ENCODE peak calls at places on chromosome 19, in seven cellular contexts. K, C, L, F, S, N and D are unnamed samples.

GRCh38 chr19:58277197-58277596 is 1.6 kb upstream of the ZNF8 start:
- DNase-seq in L (no peak), F (no peak), K (no peak), S (no peak), N (no peak), C (no peak), D (no peak)

GRCh38 chr19:46603195-46603637 is 2.1 kb downstream of the CALM3 start:
- DNase-seq in F (no peak), N (no peak), K (no peak), L (no peak), S (no peak), C (no peak), D (peak; percentile 49)

GRCh38 chr19:47035127-47035494 is 13.3 kb downstream of the TMEM160 start:
- DNase-seq in K (no peak), L (no peak), F (no peak), C (no peak), S (peak; percentile 22), N (no peak), D (peak; percentile 86)

GRCh38 chr19:53196777-53197396 is 3.7 kb upstream of the ZNF665 start:
- DNase-seq in C (no peak), F (peak; percentile 100), L (peak; percentile 99), S (peak; percentile 7), K (peak; percentile 90), N (peak; percentile 91), D (peak; percentile 98)

GRCh38 chr19:29495971-29496441 is 29.8 kb upstream of the VSTM2B start:
- DNase-seq in K (no peak), L (no peak), F (no peak), N (no peak), S (no peak), C (no peak), D (no peak)

GRCh38 chr19:1213391-1214286 is 8.1 kb downstream of the STK11 start:
- DNase-seq in L (no peak), N (peak; percentile 33), C (no peak), K (peak; percentile 73), F (peak; percentile 18), S (no peak), D (peak; percentile 70)

GRCh38 chr19:30327331-30327730 is 44.9 kb upstream of the ZNF536 start:
- DNase-seq in K (no peak), F (no peak), N (no peak), C (no peak), S (no peak), L (no peak), D (no peak)

GRCh38 chr19:11180346-11180745 is 17.0 kb downstream of the KANK2 start:
- DNase-seq in N (no peak), S (no peak), F (no peak), L (no peak), K (no peak), C (no peak), D (no peak)

GRCh38 chr19:48746738-48747575 is at the start of gene IZUMO1:
- DNase-seq in N (peak; percentile 80), F (no peak), S (no peak), K (peak; percentile 94), L (no peak), C (no peak), D (peak; percentile 95)

GRCh38 chr19:1650627-1651009 is 1.8 kb downstream of the TCF3 start:
- DNase-seq in C (no peak), S (no peak), N (no peak), F (no peak), K (no peak), L (no peak), D (peak; percentile 59)

GRCh38 chr19:34430738-34431625 is 2.8 kb downstream of the UBA2 start:
- DNase-seq in L (no peak), N (peak; percentile 26), C (no peak), F (no peak), K (peak; percentile 41), S (no peak), D (peak; percentile 69)

GRCh38 chr19:17243854-17244617 is 1.7 kb downstream of the NR2F6 start:
- DNase-seq in N (peak; percentile 42), K (no peak), L (no peak), F (no peak), S (no peak), C (peak; percentile 35), D (peak; percentile 65)

GRCh38 chr19:10553943-10554381 is 10.3 kb downstream of the ATG4D start:
- DNase-seq in F (no peak), N (no peak), C (no peak), L (peak; percentile 35), S (no peak), K (no peak), D (no peak)

GRCh38 chr19:3983936-3984583 is 1.2 kb downstream of the EEF2 start:
- DNase-seq in K (no peak), L (no peak), C (no peak), N (no peak), F (no peak), S (no peak), D (peak; percentile 40)

GRCh38 chr19:47032171-47032811 is 12.7 kb downstream of the NPAS1 start:
- DNase-seq in C (no peak), N (peak; percentile 64), L (peak; percentile 52), K (no peak), F (peak; percentile 59), S (peak; percentile 51), D (peak; percentile 79)

GRCh38 chr19:37466277-37466797 is 907 bp downstream of the ZNF569 start:
- DNase-seq in K (no peak), N (no peak), L (no peak), C (no peak), S (no peak), F (no peak), D (no peak)

GRCh38 chr19:629961-630714 is 3.2 kb downstream of the POLRMT start:
- DNase-seq in C (no peak), K (no peak), N (no peak), L (no peak), S (no peak), F (no peak), D (no peak)

GRCh38 chr19:35090160-35090794 is 25.3 kb upstream of the FXYD3 start:
- DNase-seq in S (peak; percentile 90), F (no peak), N (peak; percentile 60), C (no peak), L (no peak), K (peak; percentile 49), D (peak; percentile 92)

GRCh38 chr19:9251236-9251635 is 506 bp downstream of the OR7E24 start:
- DNase-seq in K (no peak), S (no peak), C (no peak), N (no peak), L (no peak), F (no peak), D (no peak)

GRCh38 chr19:17967258-17968051 is 548 bp downstream of the KCNN1 start:
- DNase-seq in L (no peak), C (no peak), K (no peak), N (no peak), S (no peak), F (no peak), D (peak; percentile 41)

GRCh38 chr19:39506944-39507714 is 7.8 kb upstream of the SELENOV start:
- DNase-seq in L (no peak), K (peak; percentile 41), S (no peak), N (peak; percentile 55), C (peak; percentile 41), F (peak; percentile 54), D (peak; percentile 92)

GRCh38 chr19:44925114-44925891 is 10.9 kb downstream of the APOC1 start:
- DNase-seq in L (no peak), S (no peak), C (no peak), N (no peak), F (no peak), K (no peak), D (peak; percentile 45)

GRCh38 chr19:3054972-3055740 is 7.1 kb downstream of the TLE5 start:
- DNase-seq in F (no peak), L (no peak), N (no peak), K (no peak), C (no peak), S (no peak), D (no peak)

GRCh38 chr19:10431943-10432735 is 11.8 kb downstream of the PDE4A start:
- DNase-seq in N (peak; percentile 18), K (no peak), S (no peak), L (no peak), F (peak; percentile 46), C (no peak), D (peak; percentile 68)

GRCh38 chr19:22526661-22527272 is 104.6 kb upstream of the ZNF98 start:
- DNase-seq in K (no peak), C (no peak), S (no peak), L (no peak), F (no peak), N (no peak), D (no peak)

GRCh38 chr19:19026299-19026971 is 6.9 kb downstream of the SUGP2 start:
- DNase-seq in C (no peak), F (no peak), N (no peak), K (no peak), L (no peak), S (no peak), D (peak; percentile 32)

GRCh38 chr19:30434797-30435594 is 62.8 kb downstream of the ZNF536 start:
- DNase-seq in K (no peak), L (no peak), F (no peak), N (no peak), C (no peak), S (no peak), D (no peak)

GRCh38 chr19:55958356-55958755 is 10.7 kb downstream of the NLRP8 start:
- DNase-seq in C (no peak), K (no peak), S (no peak), N (no peak), F (no peak), L (no peak), D (no peak)

GRCh38 chr19:3604227-3604986 is 2.3 kb downstream of the TBXA2R start:
- DNase-seq in N (no peak), S (no peak), C (no peak), K (no peak), L (no peak), F (no peak), D (no peak)

GRCh38 chr19:47507031-47507430 is 7.8 kb downstream of the NAPA start:
- DNase-seq in L (no peak), C (no peak), N (no peak), S (no peak), F (no peak), K (no peak), D (peak; percentile 60)

GRCh38 chr19:47013041-47013517 is 6.6 kb upstream of the NPAS1 start:
- DNase-seq in N (peak; percentile 91), F (peak; percentile 57), S (peak; percentile 37), C (no peak), K (peak; percentile 62), L (peak; percentile 46), D (peak; percentile 82)

GRCh38 chr19:33950141-33950805 is 153.6 kb downstream of the KCTD15 start:
- DNase-seq in K (no peak), F (no peak), S (no peak), C (no peak), L (no peak), N (no peak), D (peak; percentile 24)

GRCh38 chr19:50515168-50515561 is 1.5 kb upstream of the ASPDH start:
- DNase-seq in K (no peak), F (no peak), N (no peak), C (no peak), L (no peak), S (no peak), D (no peak)

GRCh38 chr19:57280913-57281425 is 684 bp downstream of the ZNF460 start:
- DNase-seq in L (no peak), N (peak; percentile 4), S (peak; percentile 26), K (no peak), C (no peak), F (no peak), D (no peak)